ENCODE peak calls at places on chromosomes 1 and 21, in ten cellular contexts. One of them, this sample, is unnamed.

GRCh38 chr1:61395156-61395555 is 312.8 kb downstream of the NFIA start:
- DNase-seq in NCI-H1417: no peak
- DNase-seq in epithelial cell of esophagus: no peak
- DNase-seq in NCI-H1105: no peak
- DNase-seq in ELR: no peak
- DNase-seq in T follicular helper cell: no peak
- DNase-seq in A549: no peak
- DNase-seq in lung microvascular endothelial cell: no peak
- DNase-seq in neuronal stem cell: no peak
- DNase-seq in amygdala: no peak
- DNase-seq in this sample: no peak

GRCh38 chr21:38953516-38953915 is 147.8 kb downstream of the ETS2 start:
- DNase-seq in amygdala: no peak
- DNase-seq in ELR: no peak
- DNase-seq in A549: no peak
- DNase-seq in NCI-H1105: no peak
- DNase-seq in NCI-H1417: no peak
- DNase-seq in epithelial cell of esophagus: no peak
- DNase-seq in T follicular helper cell: no peak
- DNase-seq in neuronal stem cell: no peak
- DNase-seq in lung microvascular endothelial cell: no peak
- DNase-seq in this sample: no peak

GRCh38 chr1:162233066-162233465 is 143.6 kb downstream of the SPATA46 start:
- DNase-seq in A549: no peak
- DNase-seq in amygdala: no peak
- DNase-seq in NCI-H1417: no peak
- DNase-seq in ELR: no peak
- DNase-seq in T follicular helper cell: no peak
- DNase-seq in neuronal stem cell: no peak
- DNase-seq in NCI-H1105: no peak
- DNase-seq in epithelial cell of esophagus: no peak
- DNase-seq in lung microvascular endothelial cell: no peak
- DNase-seq in this sample: no peak

GRCh38 chr1:99670583-99670982 is 24.7 kb downstream of the PALMD start:
- DNase-seq in T follicular helper cell: no peak
- DNase-seq in epithelial cell of esophagus: no peak
- DNase-seq in lung microvascular endothelial cell: no peak
- DNase-seq in amygdala: no peak
- DNase-seq in neuronal stem cell: no peak
- DNase-seq in A549: no peak
- DNase-seq in ELR: no peak
- DNase-seq in NCI-H1417: no peak
- DNase-seq in NCI-H1105: no peak
- DNase-seq in this sample: no peak

GRCh38 chr1:22839806-22840205 is 129.2 kb downstream of the EPHB2 start:
- DNase-seq in neuronal stem cell: no peak
- DNase-seq in A549: no peak
- DNase-seq in epithelial cell of esophagus: no peak
- DNase-seq in lung microvascular endothelial cell: no peak
- DNase-seq in NCI-H1417: no peak
- DNase-seq in amygdala: no peak
- DNase-seq in T follicular helper cell: no peak
- DNase-seq in ELR: no peak
- DNase-seq in NCI-H1105: no peak
- DNase-seq in this sample: no peak

GRCh38 chr1:177983087-177983823 is 13.4 kb upstream of the SEC16B start:
- DNase-seq in lung microvascular endothelial cell: no peak
- DNase-seq in T follicular helper cell: no peak
- DNase-seq in NCI-H1105: no peak
- DNase-seq in epithelial cell of esophagus: no peak
- DNase-seq in ELR: no peak
- DNase-seq in amygdala: no peak
- DNase-seq in neuronal stem cell: no peak
- DNase-seq in A549: no peak
- DNase-seq in NCI-H1417: no peak
- DNase-seq in this sample: no peak

GRCh38 chr1:22500476-22500875 is 48.8 kb downstream of the ZBTB40 start:
- DNase-seq in NCI-H1417: peak; percentile 32
- DNase-seq in epithelial cell of esophagus: peak; percentile 71
- DNase-seq in neuronal stem cell: no peak
- DNase-seq in A549: no peak
- DNase-seq in amygdala: no peak
- DNase-seq in lung microvascular endothelial cell: peak; percentile 85
- DNase-seq in T follicular helper cell: no peak
- DNase-seq in NCI-H1105: peak; percentile 61
- DNase-seq in ELR: peak; percentile 58
- DNase-seq in this sample: no peak

GRCh38 chr1:242523968-242524570 is 428 bp downstream of the PLD5 start:
- DNase-seq in A549: peak; percentile 83
- DNase-seq in epithelial cell of esophagus: peak; percentile 75
- DNase-seq in ELR: no peak
- DNase-seq in neuronal stem cell: peak; percentile 70
- DNase-seq in T follicular helper cell: no peak
- DNase-seq in NCI-H1105: peak; percentile 60
- DNase-seq in amygdala: no peak
- DNase-seq in lung microvascular endothelial cell: peak; percentile 7
- DNase-seq in NCI-H1417: peak; percentile 14
- DNase-seq in this sample: no peak

GRCh38 chr1:31646259-31646960 is 1.7 kb upstream of the PEF1 start:
- DNase-seq in NCI-H1417: no peak
- DNase-seq in ELR: no peak
- DNase-seq in NCI-H1105: no peak
- DNase-seq in neuronal stem cell: no peak
- DNase-seq in epithelial cell of esophagus: no peak
- DNase-seq in T follicular helper cell: no peak
- DNase-seq in A549: no peak
- DNase-seq in lung microvascular endothelial cell: no peak
- DNase-seq in amygdala: no peak
- DNase-seq in this sample: no peak

GRCh38 chr21:31720330-31720729 is 11.6 kb downstream of the SCAF4 start:
- DNase-seq in A549: no peak
- DNase-seq in ELR: no peak
- DNase-seq in NCI-H1105: no peak
- DNase-seq in lung microvascular endothelial cell: no peak
- DNase-seq in NCI-H1417: no peak
- DNase-seq in epithelial cell of esophagus: no peak
- DNase-seq in neuronal stem cell: no peak
- DNase-seq in T follicular helper cell: no peak
- DNase-seq in amygdala: no peak
- DNase-seq in this sample: no peak

GRCh38 chr1:9057851-9058250 is 11.6 kb downstream of the SLC2A5 start:
- DNase-seq in T follicular helper cell: no peak
- DNase-seq in epithelial cell of esophagus: no peak
- DNase-seq in amygdala: no peak
- DNase-seq in lung microvascular endothelial cell: no peak
- DNase-seq in A549: no peak
- DNase-seq in NCI-H1105: no peak
- DNase-seq in neuronal stem cell: no peak
- DNase-seq in NCI-H1417: no peak
- DNase-seq in ELR: no peak
- DNase-seq in this sample: no peak

This sample was measured in Panc1.